ENCODE peak calls at places on chromosomes 7 and 10, in five cellular contexts. G is CD8-positive, alpha-beta T cell; K is PC-3; U is ascending aorta; T is neural progenitor cell. O is an unnamed sample.

GRCh38 chr7:28779929-28780328 is 178.2 kb downstream of the TRIL start:
- DNase-seq in G (no peak), K (no peak), U (no peak), T (no peak), O (no peak)

GRCh38 chr10:98892523-98892922 is 343.1 kb downstream of the HPSE2 start:
- DNase-seq in G (no peak), K (no peak), U (no peak), T (no peak), O (no peak)

GRCh38 chr7:74454059-74454947 is 597 bp downstream of the GTF2IRD1 start:
- DNase-seq in G (no peak), K (no peak), U (no peak), T (peak; percentile 63), O (no peak)

GRCh38 chr10:82377608-82378007 is 502.6 kb downstream of the NRG3 start:
- DNase-seq in G (no peak), K (no peak), U (no peak), T (peak; percentile 44), O (peak; percentile 0)

GRCh38 chr7:98826811-98827231 is 43.0 kb downstream of the TMEM130 start:
- DNase-seq in G (no peak), K (peak; percentile 13), U (peak; percentile 96), T (no peak), O (no peak)

GRCh38 chr10:61618388-61618961 is 44.3 kb upstream of the CABCOCO1 start:
- DNase-seq in G (no peak), K (no peak), U (no peak), T (no peak), O (no peak)

GRCh38 chr10:69865450-69865849 is 63.7 kb downstream of the COL13A1 start:
- DNase-seq in G (no peak), K (peak; percentile 98), U (no peak), T (no peak), O (peak; percentile 47)

GRCh38 chr10:70084189-70084588 is 31.5 kb downstream of the MACROH2A2 start:
- DNase-seq in G (no peak), K (peak; percentile 50), U (no peak), T (no peak), O (no peak)

GRCh38 chr10:21534611-21535493 is 820 bp downstream of the MLLT10 start:
- DNase-seq in G (peak; percentile 33), K (peak; percentile 37), U (peak; percentile 75), T (peak; percentile 87), O (no peak)

GRCh38 chr10:15237351-15237750 is 68.9 kb upstream of the NMT2 start:
- DNase-seq in G (no peak), K (no peak), U (peak; percentile 70), T (no peak), O (peak; percentile 51)

GRCh38 chr7:30828591-30828990 is 57.4 kb downstream of the MINDY4 start:
- DNase-seq in G (no peak), K (no peak), U (peak; percentile 22), T (no peak), O (no peak)

DNA sequence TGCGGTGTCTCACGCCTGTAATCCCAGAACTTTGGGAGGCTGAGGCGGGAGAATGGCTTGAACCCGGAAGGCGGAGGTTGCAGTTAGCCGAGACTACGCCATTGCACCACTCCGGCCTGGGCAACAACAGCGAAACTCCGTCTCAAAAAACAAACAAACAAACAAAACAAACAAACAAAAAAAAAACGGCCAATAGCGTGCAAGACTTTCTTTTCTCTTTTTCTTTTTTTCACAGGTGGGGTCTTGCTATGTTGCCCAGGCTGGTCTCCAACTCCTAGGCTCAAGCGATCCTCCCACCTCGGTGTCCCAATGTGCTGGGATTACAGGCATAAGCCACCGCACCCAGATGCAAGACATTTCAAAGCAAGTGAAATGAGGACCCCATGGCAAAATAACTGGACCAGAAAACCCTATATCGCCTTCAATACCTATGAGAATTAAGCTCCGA is 1.6 kb downstream of the PSAP start:
- DNase-seq in G (no peak), K (no peak), U (no peak), T (no peak), O (no peak)
- H3K4me3 ChIP-seq in G (peak overlapping the region; percentile 87), K (peak overlapping the region; percentile 94), U (peak overlapping the region; percentile 97), T (peak overlapping the region; percentile 82), O (peak overlapping the region; percentile 96)

GRCh38 chr10:123936426-123936825 is 44.8 kb upstream of the CPXM2 start:
- DNase-seq in G (no peak), K (no peak), U (no peak), T (no peak), O (no peak)
- H3K27me3 ChIP-seq in G (no peaks in the 10 kb centered on the region), K (peaks cover 8% of the 10 kb centered on the region), U (no peaks in the 10 kb centered on the region), T (no peaks in the 10 kb centered on the region), O (no peaks in the 10 kb centered on the region)

DNA sequence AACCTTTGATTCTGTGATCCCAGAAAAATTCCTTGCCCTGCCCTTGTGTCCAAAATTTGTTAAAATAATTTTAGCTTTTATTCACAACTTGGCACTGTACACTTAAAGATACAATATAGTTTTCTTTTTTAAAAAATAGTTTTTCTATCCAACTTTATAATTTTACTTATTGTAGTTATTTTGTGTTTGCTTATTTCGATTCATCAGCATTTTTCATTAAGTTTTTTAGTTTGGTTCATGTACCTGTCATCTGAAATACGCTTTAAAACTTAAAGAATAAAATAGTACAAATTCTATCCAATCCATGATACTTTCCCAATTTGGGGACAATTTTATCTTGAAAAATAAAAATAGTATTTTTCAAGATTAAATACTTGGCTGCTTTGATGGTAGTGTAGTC is 514.8 kb downstream of the AUTS2 start:
- DNase-seq in G (no peak), K (no peak), U (no peak), T (no peak), O (no peak)
- H3K4me3 ChIP-seq in G (no peak overlapping the region), K (no peak overlapping the region), U (no peak overlapping the region), T (no peak overlapping the region), O (no peak overlapping the region)

GRCh38 chr10:47374611-47375536 is 9.2 kb downstream of the ZNF488 start:
- DNase-seq in G (no peak), K (no peak), U (peak; percentile 60), T (no peak), O (no peak)
- H3K27me3 ChIP-seq in G (no peaks in the 10 kb centered on the region), K (no peaks in the 10 kb centered on the region), U (no peaks in the 10 kb centered on the region), T (no peaks in the 10 kb centered on the region), O (no peaks in the 10 kb centered on the region)

GRCh38 chr10:32372000-32372875 is 25.3 kb upstream of the EPC1 start:
- DNase-seq in G (no peak), K (peak; percentile 52), U (no peak), T (no peak), O (no peak)
- H3K4me3 ChIP-seq in G (no peak overlapping the region), K (no peak overlapping the region), U (no peak overlapping the region), T (no peak overlapping the region), O (no peak overlapping the region)

DNA sequence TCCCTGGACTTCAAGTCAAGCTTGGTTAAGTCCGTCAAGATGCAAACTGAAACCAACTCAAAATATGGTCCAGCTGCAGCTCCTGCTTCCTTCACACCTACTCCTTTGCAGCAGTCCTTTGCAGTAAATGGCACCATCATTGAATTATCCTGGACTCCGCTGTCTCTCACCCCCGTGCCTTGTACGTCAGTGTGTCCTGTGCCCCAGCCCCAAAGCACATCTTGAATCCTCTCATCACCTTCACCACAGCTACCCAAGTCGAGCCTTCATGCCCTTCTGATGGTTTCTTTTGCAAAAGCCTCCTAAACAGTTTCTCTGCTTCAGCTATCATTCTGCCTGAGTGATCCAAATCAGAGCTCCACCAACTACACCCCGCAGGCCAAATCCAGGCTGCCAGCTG is 88.4 kb upstream of the LEP start:
- DNase-seq in G (no peak), K (no peak), U (no peak), T (no peak), O (no peak)
- H3K27me3 ChIP-seq in G (no peaks in the 10 kb centered on the region), K (peaks cover 21% of the 10 kb centered on the region), U (no peaks in the 10 kb centered on the region), T (peaks cover 81% of the 10 kb centered on the region), O (peaks cover under 1% of the 10 kb centered on the region)

GRCh38 chr7:7432979-7433378 is 102.7 kb downstream of the COL28A1 start:
- DNase-seq in G (no peak), K (peak; percentile 33), U (no peak), T (no peak), O (no peak)
- H3K4me3 ChIP-seq in G (no peak overlapping the region), K (no peak overlapping the region), U (no peak overlapping the region), T (no peak overlapping the region), O (no peak overlapping the region)

GRCh38 chr7:1668932-1669485 is 1.1 kb upstream of the ELFN1 start:
- DNase-seq in G (no peak), K (no peak), U (peak; percentile 55), T (peak; percentile 84), O (peak; percentile 19)

GRCh38 chr7:1666251-1666778 is 3.8 kb upstream of the ELFN1 start:
- DNase-seq in G (no peak), K (no peak), U (peak; percentile 55), T (peak; percentile 47), O (no peak)

GRCh38 chr7:1668486-1668931 is 1.6 kb upstream of the ELFN1 start:
- DNase-seq in G (no peak), K (no peak), U (peak; percentile 58), T (peak; percentile 46), O (no peak)

GRCh38 chr7:1666779-1667565 is 3.1 kb upstream of the ELFN1 start:
- DNase-seq in G (no peak), K (no peak), U (peak; percentile 61), T (peak; percentile 52), O (no peak)

GRCh38 chr7:1667566-1668485 is 2.3 kb upstream of the ELFN1 start:
- DNase-seq in G (no peak), K (no peak), U (peak; percentile 61), T (peak; percentile 78), O (no peak)
- H3K27me3 ChIP-seq in G (peaks cover 19% of the 10 kb centered on the region), K (peaks cover 68% of the 10 kb centered on the region), U (peaks cover 43% of the 10 kb centered on the region), T (peaks cover 98% of the 10 kb centered on the region), O (peaks cover 30% of the 10 kb centered on the region)

GRCh38 chr10:33010132-33011037 is 52.4 kb upstream of the ITGB1 start:
- DNase-seq in G (peak; percentile 8), K (peak; percentile 100), U (no peak), T (peak; percentile 47), O (peak; percentile 87)

GRCh38 chr10:33008499-33009243 is 50.6 kb upstream of the ITGB1 start:
- DNase-seq in G (peak; percentile 44), K (peak; percentile 100), U (peak; percentile 83), T (peak; percentile 82), O (peak; percentile 82)

GRCh38 chr10:33005322-33006282 is 47.6 kb upstream of the ITGB1 start:
- DNase-seq in G (no peak), K (peak; percentile 100), U (peak; percentile 95), T (peak; percentile 71), O (peak; percentile 98)

GRCh38 chr10:33006342-33006887 is 48.4 kb upstream of the ITGB1 start:
- DNase-seq in G (no peak), K (no peak), U (peak; percentile 74), T (no peak), O (no peak)

DNA sequence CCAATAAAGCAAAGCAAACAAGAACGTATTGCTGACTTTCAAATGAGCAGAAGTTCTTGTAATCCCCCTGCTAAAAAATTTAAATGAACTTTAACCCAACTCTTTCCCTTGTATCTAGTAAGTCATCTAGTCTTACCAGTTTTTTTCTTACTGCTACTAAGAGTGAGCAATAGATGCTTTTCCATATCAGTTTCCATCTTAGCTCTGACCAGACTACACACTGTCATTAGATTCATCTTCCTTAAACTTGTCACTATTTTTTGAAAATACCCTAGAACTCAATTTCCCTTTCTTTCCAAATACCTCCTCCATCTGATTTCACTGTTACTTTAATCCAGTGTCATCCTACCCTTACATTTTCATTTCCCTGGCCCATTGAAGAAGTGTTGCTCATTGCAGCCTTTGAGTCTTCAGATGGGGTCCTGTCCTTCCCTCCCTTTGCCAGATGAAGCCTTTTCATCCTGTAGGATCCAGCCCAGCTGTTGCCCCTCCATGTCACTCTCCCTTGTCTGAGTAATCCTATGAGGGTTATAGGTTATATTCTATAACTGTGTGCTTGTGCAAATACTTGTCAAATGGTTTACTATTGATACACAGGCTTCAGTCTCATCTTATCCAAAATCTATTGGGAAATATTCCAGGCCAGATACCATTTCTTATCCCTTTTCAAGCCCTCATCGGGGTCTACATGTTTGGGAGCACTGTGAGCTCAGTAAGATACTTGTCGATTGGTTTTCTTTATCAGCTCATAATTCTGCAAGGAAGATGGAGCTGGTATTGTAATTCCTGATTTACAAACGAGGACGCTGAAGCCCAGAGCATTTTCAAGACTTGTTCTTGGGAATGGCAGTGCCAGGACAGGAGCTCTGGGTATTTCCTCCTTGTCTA is 51.5 kb upstream of the ITGB1 start:
- DNase-seq in G (no peak), K (no peak), U (no peak), T (no peak), O (no peak)
- H3K4me3 ChIP-seq in G (no peak overlapping the region), K (peak overlapping the region; percentile 29), U (no peak overlapping the region), T (no peak overlapping the region), O (no peak overlapping the region)

O was measured in bronchial epithelial cell.